ENCODE peak calls at places on chromosomes 13 and 19, in eight cellular contexts. W, M, J, H, G, P, O and C are unnamed samples.

GRCh38 chr19:57903298-57904174 is 12.9 kb downstream of the ZNF417 start:
- DNase-seq in P (peak; percentile 53), O (peak; percentile 73), M (no peak), G (no peak), W (no peak), J (peak; percentile 21), H (no peak), C (peak; percentile 54)

GRCh38 chr19:14197882-14198281 is 8.1 kb downstream of the ADGRL1 start:
- DNase-seq in P (no peak), W (peak; percentile 24), M (no peak), H (no peak), J (no peak), G (no peak), O (no peak), C (no peak)

GRCh38 chr13:30148171-30148754 is 159.1 kb downstream of the KATNAL1 start:
- DNase-seq in O (no peak), J (no peak), M (no peak), W (no peak), H (no peak), P (no peak), G (peak; percentile 92), C (no peak)

GRCh38 chr19:53880716-53881481 is 1.1 kb upstream of the PRKCG start:
- DNase-seq in W (no peak), O (peak; percentile 71), M (no peak), H (no peak), J (no peak), G (no peak), P (no peak), C (peak; percentile 52)

GRCh38 chr19:7074705-7075282 is 5.3 kb downstream of the ZNF557 start:
- DNase-seq in J (no peak), H (no peak), O (no peak), W (no peak), M (no peak), P (no peak), G (no peak), C (no peak)

GRCh38 chr13:30113983-30114491 is 193.3 kb downstream of the KATNAL1 start:
- DNase-seq in P (no peak), J (peak; percentile 14), O (peak; percentile 32), H (no peak), M (no peak), W (peak; percentile 61), G (no peak), C (no peak)

GRCh38 chr13:36345438-36346221 is 564 bp downstream of the SPART start:
- DNase-seq in G (peak; percentile 48), M (peak; percentile 61), H (peak; percentile 58), J (peak; percentile 86), W (peak; percentile 91), P (peak; percentile 92), O (peak; percentile 86), C (peak; percentile 64)

GRCh38 chr19:16447015-16447384 is 24.8 kb downstream of the EPS15L1 start:
- DNase-seq in O (no peak), M (no peak), W (no peak), H (no peak), J (peak; percentile 83), P (peak; percentile 91), G (no peak), C (no peak)

GRCh38 chr13:40927929-40928328 is 91.2 kb downstream of the ELF1 start:
- DNase-seq in H (no peak), W (no peak), M (no peak), O (no peak), J (no peak), P (no peak), G (no peak), C (no peak)

GRCh38 chr13:77584111-77584510 is 48.6 kb downstream of the SCEL start:
- DNase-seq in H (no peak), M (peak; percentile 25), G (no peak), W (no peak), O (no peak), P (no peak), J (no peak), C (no peak)

GRCh38 chr19:46924874-46925547 is 64.2 kb downstream of the ARHGAP35 start:
- DNase-seq in H (no peak), G (peak; percentile 66), J (no peak), P (no peak), M (peak; percentile 78), O (no peak), W (no peak), C (no peak)

GRCh38 chr13:112760440-112760839 is 70.6 kb downstream of the ATP11A start:
- DNase-seq in P (peak; percentile 87), M (no peak), O (no peak), J (peak; percentile 37), H (no peak), W (no peak), G (no peak), C (no peak)

GRCh38 chr19:53485046-53486004 is 17.8 kb downstream of the ZNF813 start:
- DNase-seq in M (no peak), H (no peak), G (no peak), P (no peak), J (no peak), W (no peak), O (peak; percentile 56), C (no peak)

GRCh38 chr13:25874907-25875306 is 176.9 kb downstream of the SHISA2 start:
- DNase-seq in G (peak; percentile 81), J (no peak), M (no peak), W (no peak), P (no peak), H (no peak), O (no peak), C (no peak)

GRCh38 chr19:43700368-43701015 is 15.4 kb upstream of the IRGC start:
- DNase-seq in P (peak; percentile 84), W (no peak), H (no peak), G (peak; percentile 5), M (no peak), J (peak; percentile 79), O (no peak), C (no peak)

GRCh38 chr19:37932985-37933953 is 26.3 kb downstream of the SIPA1L3 start:
- DNase-seq in H (no peak), W (peak; percentile 58), G (no peak), P (peak; percentile 61), M (no peak), J (peak; percentile 58), O (no peak), C (peak; percentile 59)

GRCh38 chr19:46919324-46919723 is 58.5 kb downstream of the ARHGAP35 start:
- DNase-seq in W (no peak), P (peak; percentile 75), J (peak; percentile 25), G (no peak), H (no peak), O (no peak), M (no peak), C (no peak)

GRCh38 chr19:13143135-13143534 is 7.0 kb downstream of the STX10 start:
- DNase-seq in G (no peak), M (no peak), W (no peak), O (no peak), P (peak; percentile 82), H (no peak), J (peak; percentile 90), C (no peak)

GRCh38 chr19:56994251-56995017 is 125.4 kb upstream of the USP29 start:
- DNase-seq in J (no peak), H (no peak), P (no peak), O (no peak), G (no peak), M (no peak), W (no peak), C (no peak)

GRCh38 chr19:35557539-35558399 is 5.7 kb downstream of the ATP4A start:
- DNase-seq in O (peak; percentile 95), W (peak; percentile 100), J (peak; percentile 25), M (peak; percentile 42), G (peak; percentile 57), P (peak; percentile 33), H (peak; percentile 89), C (peak; percentile 99)

GRCh38 chr19:35560271-35560670 is 3.2 kb downstream of the ATP4A start:
- DNase-seq in W (no peak), G (no peak), H (no peak), J (no peak), M (no peak), O (no peak), P (no peak), C (no peak)

GRCh38 chr19:35559781-35560180 is 3.7 kb downstream of the ATP4A start:
- DNase-seq in J (no peak), G (no peak), O (no peak), M (no peak), H (no peak), P (no peak), W (no peak), C (no peak)

GRCh38 chr19:35559281-35559659 is 4.2 kb downstream of the ATP4A start:
- DNase-seq in H (no peak), G (no peak), W (no peak), J (no peak), M (no peak), O (peak; percentile 26), P (no peak), C (no peak)

DNA sequence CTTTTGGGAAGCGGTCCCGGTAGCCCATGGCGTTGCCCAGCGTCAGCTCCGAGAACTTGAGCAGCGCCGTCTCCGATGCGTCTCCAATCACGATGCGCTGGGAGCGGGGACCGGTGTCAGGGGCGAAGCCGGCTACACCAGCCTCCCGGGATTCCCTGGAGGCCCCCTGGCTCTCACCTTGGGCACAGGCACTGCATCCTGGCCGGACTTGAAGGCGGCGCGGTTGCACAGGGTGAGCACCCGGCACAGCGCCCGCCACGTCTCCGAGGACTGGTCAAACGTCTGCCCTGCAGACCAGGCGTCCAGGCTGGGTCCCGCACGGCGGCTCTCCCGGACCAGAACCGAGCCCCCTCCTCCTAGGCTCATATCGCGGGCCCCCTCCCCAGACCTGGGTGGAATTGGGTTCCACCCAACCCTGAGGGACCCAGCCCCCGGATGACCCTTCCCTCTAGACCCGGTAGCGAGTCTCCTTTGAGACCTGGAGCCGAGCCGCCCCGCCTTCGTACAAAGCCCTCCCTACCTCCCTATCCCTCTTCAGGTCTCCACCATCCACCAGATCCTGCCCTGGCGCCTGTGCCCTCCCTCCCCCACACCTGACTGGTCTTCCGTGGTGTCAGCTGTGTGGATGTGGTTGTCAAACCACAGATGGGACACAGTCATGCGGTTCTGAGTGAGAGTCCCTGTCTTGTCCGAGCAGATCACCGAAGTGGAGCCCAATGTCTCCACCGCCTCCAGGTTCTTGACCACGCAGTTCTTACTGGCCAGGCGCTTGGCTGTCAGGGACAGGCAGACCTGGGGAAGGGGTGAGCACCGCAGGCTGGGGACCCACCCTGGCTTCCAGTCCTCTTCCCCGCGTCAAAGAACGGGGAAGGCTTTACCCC is 4.8 kb downstream of the ATP4A start:
- DNase-seq in W (no peak), J (no peak), H (no peak), O (no peak), M (no peak), P (no peak), G (no peak), C (no peak)
- H3K4me3 ChIP-seq in W (peak overlapping the region; percentile 72), J (no peak overlapping the region), H (peak overlapping the region; percentile 73), O (peak overlapping the region; percentile 79), M (peak overlapping the region; percentile 24), P (no peak overlapping the region), G (no peak overlapping the region), C (peak overlapping the region; percentile 45)

GRCh38 chr19:36674201-36674600 is 7.6 kb upstream of the ZNF461 start:
- DNase-seq in P (no peak), H (no peak), J (no peak), W (no peak), O (no peak), G (no peak), M (no peak), C (no peak)
- H3K36me3 ChIP-seq in P (peaks cover 7% of the 10 kb centered on the region), H (peaks cover 7% of the 10 kb centered on the region), J (no peaks in the 10 kb centered on the region), W (peaks cover 22% of the 10 kb centered on the region), O (peaks cover 12% of the 10 kb centered on the region), G (peaks cover 21% of the 10 kb centered on the region), M (no peaks in the 10 kb centered on the region), C (no peaks in the 10 kb centered on the region)

GRCh38 chr13:78586706-78587105 is 16.6 kb downstream of the POU4F1 start:
- DNase-seq in O (peak; percentile 96), W (peak; percentile 92), M (no peak), J (no peak), P (no peak), G (peak; percentile 39), H (peak; percentile 61), C (peak; percentile 84)
- H3K27me3 ChIP-seq in O (peaks cover 61% of the 10 kb centered on the region), W (peaks cover 65% of the 10 kb centered on the region), M (peaks cover 11% of the 10 kb centered on the region), J (peaks cover 30% of the 10 kb centered on the region), P (peaks cover 28% of the 10 kb centered on the region), G (peaks cover 61% of the 10 kb centered on the region), H (peaks cover 3% of the 10 kb centered on the region), C (peaks cover 56% of the 10 kb centered on the region)

GRCh38 chr13:51557423-51557822 is 26.8 kb upstream of the WDFY2 start:
- DNase-seq in G (no peak), J (no peak), W (no peak), O (no peak), H (no peak), M (no peak), P (no peak), C (no peak)
- H3K4me3 ChIP-seq in G (no peak overlapping the region), J (peak overlapping the region; percentile 12), W (no peak overlapping the region), O (no peak overlapping the region), H (no peak overlapping the region), M (no peak overlapping the region), P (no peak overlapping the region), C (no peak overlapping the region)